ENCODE peak calls at places on chromosomes 13 and 19, in seven cellular contexts. R, T, U, N, L, G and K are unnamed samples. For H3K4me1, H3K27me3 and H3K9me3, the result is how much of the 10 kb centered on the place peaks cover.

GRCh38 chr19:50842130-50842529 is 8.8 kb upstream of the KLK15 start:
- DNase-seq in G (no peak), T (no peak), L (no peak), R (no peak), N (no peak), U (no peak), K (no peak)

GRCh38 chr19:2613507-2614295 is 88.8 kb downstream of the GNG7 start:
- DNase-seq in L (peak), T (peak), N (no peak), R (no peak), G (peak), U (no peak), K (no peak)

GRCh38 chr19:7426986-7427385 is 61.8 kb downstream of the PEX11G start:
- DNase-seq in L (no peak), U (no peak), N (no peak), T (no peak), R (no peak), G (peak), K (no peak)

GRCh38 chr13:34349091-34349722 is 531.3 kb downstream of the RFC3 start:
- DNase-seq in R (no peak), N (peak), L (no peak), U (peak), G (no peak), T (peak), K (peak)

GRCh38 chr13:110340812-110341444 is 33.8 kb downstream of the COL4A2 start:
- DNase-seq in L (peak), T (peak), N (peak), U (peak), G (peak), R (no peak), K (peak)

GRCh38 chr13:31444266-31444862 is 244.6 kb downstream of the B3GLCT start:
- DNase-seq in L (no peak), R (no peak), N (peak), G (no peak), T (no peak), U (no peak), K (no peak)

GRCh38 chr13:75196112-75196855 is 285.7 kb downstream of the TBC1D4 start:
- DNase-seq in U (no peak), T (peak), N (no peak), R (no peak), G (no peak), L (no peak), K (no peak)

GRCh38 chr13:103557878-103558277 is 491.7 kb upstream of the SLC10A2 start:
- DNase-seq in U (no peak), N (no peak), T (no peak), G (no peak), L (no peak), R (no peak), K (no peak)

GRCh38 chr13:33676045-33676699 is 141.8 kb upstream of the RFC3 start:
- DNase-seq in L (no peak), G (no peak), U (no peak), R (no peak), N (no peak), T (no peak), K (peak)

GRCh38 chr19:18093439-18094161 is 4.0 kb upstream of the MAST3 start:
- DNase-seq in L (no peak), G (no peak), T (peak), R (no peak), U (no peak), N (no peak), K (no peak)

GRCh38 chr13:112688560-112689497 is 1.0 kb upstream of the ATP11A start:
- DNase-seq in L (peak), R (no peak), N (no peak), T (no peak), G (peak), U (no peak), K (no peak)

GRCh38 chr13:46172531-46172991 is 9.4 kb downstream of the LCP1 start:
- DNase-seq in T (no peak), L (no peak), R (no peak), N (no peak), G (peak), U (no peak), K (no peak)

GRCh38 chr19:39400997-39401548 is 5.6 kb upstream of the ZFP36 start:
- DNase-seq in U (no peak), L (no peak), R (no peak), T (no peak), N (no peak), G (no peak), K (no peak)

GRCh38 chr19:51259348-51260245 is 8.7 kb downstream of the SIGLECL1 start:
- DNase-seq in U (no peak), G (no peak), T (peak), R (peak), N (no peak), L (no peak), K (peak)

GRCh38 chr13:21894703-21895699 is 224.1 kb downstream of the FGF9 start:
- DNase-seq in R (no peak), G (no peak), T (no peak), U (no peak), N (no peak), L (no peak), K (no peak)

GRCh38 chr13:80649274-80649673 is 308.3 kb upstream of the SPRY2 start:
- DNase-seq in R (no peak), U (no peak), N (no peak), G (no peak), L (no peak), T (no peak), K (no peak)

GRCh38 chr13:78136966-78137365 is 218.3 kb upstream of the EDNRB start:
- DNase-seq in U (no peak), N (no peak), G (no peak), T (no peak), L (no peak), R (no peak), K (no peak)

GRCh38 chr13:93118081-93118615 is 108.5 kb upstream of the GPC6 start:
- DNase-seq in R (no peak), U (no peak), T (no peak), G (no peak), L (no peak), N (no peak), K (no peak)

GRCh38 chr19:3785464-3785937 is 680 bp downstream of the MATK start:
- DNase-seq in T (no peak), G (peak), R (no peak), N (no peak), U (no peak), L (no peak), K (no peak)

GRCh38 chr19:29415507-29415906 is 110.3 kb upstream of the VSTM2B start:
- DNase-seq in L (no peak), G (no peak), N (no peak), U (no peak), R (no peak), T (no peak), K (no peak)

GRCh38 chr13:27593267-27593666 is 27.1 kb downstream of the LNX2 start:
- DNase-seq in U (no peak), R (no peak), G (no peak), L (no peak), N (no peak), T (no peak), K (no peak)

GRCh38 chr13:109724603-109725002 is 61.8 kb downstream of the IRS2 start:
- DNase-seq in U (no peak), L (no peak), T (no peak), N (no peak), R (no peak), G (no peak), K (no peak)

GRCh38 chr13:26946675-26947342 is 186.2 kb upstream of the GPR12 start:
- DNase-seq in U (no peak), L (no peak), N (no peak), T (peak), R (no peak), G (no peak), K (no peak)

GRCh38 chr13:94323746-94324408 is 155.6 kb downstream of the DCT start:
- DNase-seq in N (no peak), R (no peak), G (peak), U (no peak), T (no peak), L (no peak), K (no peak)

GRCh38 chr13:110360598-110360997 is 53.5 kb downstream of the COL4A2 start:
- DNase-seq in G (no peak), T (no peak), L (no peak), N (no peak), R (no peak), U (no peak), K (no peak)

GRCh38 chr19:17303167-17303939 is at the start of gene ABHD8:
- DNase-seq in U (peak), L (peak), T (peak), N (peak), G (peak), R (no peak), K (peak)

GRCh38 chr13:41356788-41357187 is 45.7 kb downstream of the NAA16 start:
- DNase-seq in R (no peak), T (no peak), G (peak), U (no peak), L (no peak), N (no peak), K (no peak)

GRCh38 chr19:46404039-46404883 is 9.1 kb downstream of the CCDC8 start:
- DNase-seq in L (no peak), U (peak), R (no peak), N (peak), T (peak), G (no peak), K (no peak)

GRCh38 chr13:34577051-34577450 is 365.0 kb upstream of the NBEA start:
- DNase-seq in G (no peak), T (no peak), L (no peak), R (no peak), U (no peak), N (no peak), K (no peak)

GRCh38 chr13:61144301-61144700 is 271.3 kb downstream of the PCDH20 start:
- DNase-seq in N (no peak), U (no peak), L (no peak), R (no peak), G (no peak), T (no peak), K (no peak)

GRCh38 chr13:30121666-30122065 is 185.7 kb downstream of the KATNAL1 start:
- DNase-seq in U (no peak), N (no peak), R (no peak), L (no peak), G (no peak), T (no peak), K (no peak)

GRCh38 chr13:50589139-50589538 is 254.4 kb downstream of the DLEU7 start:
- DNase-seq in L (no peak), U (no peak), G (no peak), N (no peak), R (no peak), T (peak), K (peak)

GRCh38 chr19:5250127-5250659 is 90.4 kb downstream of the PTPRS start:
- DNase-seq in R (no peak), L (no peak), G (no peak), U (peak), N (peak), T (no peak), K (no peak)

GRCh38 chr13:99144306-99144705 is 56.3 kb upstream of the UBAC2 start:
- DNase-seq in T (no peak), R (no peak), N (no peak), G (no peak), U (no peak), L (no peak), K (no peak)

GRCh38 chr19:5994407-5995165 is 16.6 kb upstream of the RANBP3 start:
- DNase-seq in U (no peak), G (no peak), L (no peak), T (no peak), N (no peak), R (no peak), K (no peak)

GRCh38 chr19:17246681-17247425 is 1.1 kb upstream of the NR2F6 start:
- DNase-seq in L (peak), G (no peak), T (peak), N (no peak), U (peak), R (no peak), K (no peak)

DNA sequence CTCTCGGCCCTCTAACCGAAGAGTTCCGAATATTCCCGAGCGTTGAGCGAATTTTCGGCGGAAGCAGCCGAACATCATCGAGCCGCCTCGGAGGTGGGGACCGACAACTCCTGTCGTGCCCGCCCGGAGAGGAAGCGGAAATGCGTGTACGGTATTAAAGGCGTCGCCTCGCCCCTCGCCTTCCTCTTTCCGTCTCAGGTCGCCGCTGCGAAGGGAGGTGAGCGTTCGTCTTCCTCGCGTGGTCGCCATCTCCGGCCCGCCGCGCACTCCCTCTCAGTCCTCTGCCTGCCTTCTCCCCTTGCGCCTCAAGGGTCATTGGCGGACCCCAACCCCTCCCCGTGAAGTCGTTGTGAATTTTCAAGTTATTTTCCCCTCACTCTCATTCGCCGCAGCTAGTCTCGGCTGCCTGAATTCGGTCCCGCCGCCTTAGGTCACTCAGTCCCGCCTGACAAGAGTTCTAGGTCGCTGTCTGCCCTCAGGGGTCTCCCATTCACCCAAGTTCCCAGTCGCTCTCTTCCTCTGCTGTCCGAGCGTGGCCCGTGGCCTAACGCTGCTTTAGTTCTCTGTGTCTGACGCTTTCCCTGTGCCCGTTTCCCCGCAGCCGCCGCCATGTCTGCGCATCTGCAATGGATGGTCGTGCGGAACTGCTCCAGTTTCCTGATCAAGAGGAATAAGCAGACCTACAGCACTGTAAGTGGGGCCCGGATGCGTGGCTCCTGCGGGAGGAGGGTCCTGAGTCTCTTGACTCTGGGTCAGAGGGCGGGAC is at the start of gene RPL28:
- DNase-seq in T (peak), R (peak), G (peak), L (peak), U (peak), N (peak), K (peak)
- H3K4me1 ChIP-seq in T (under half), R (under half), G (half or more), L (under half), U (under half), N (under half), K (under half)

GRCh38 chr19:54343868-54344267 is 4.9 kb upstream of the LILRA4 start:
- DNase-seq in R (no peak), G (no peak), T (no peak), U (no peak), L (no peak), N (no peak), K (no peak)
- H3K27me3 ChIP-seq in R (under half), G (under half), T (under half), U (under half), L (under half), N (under half), K (under half)

DNA sequence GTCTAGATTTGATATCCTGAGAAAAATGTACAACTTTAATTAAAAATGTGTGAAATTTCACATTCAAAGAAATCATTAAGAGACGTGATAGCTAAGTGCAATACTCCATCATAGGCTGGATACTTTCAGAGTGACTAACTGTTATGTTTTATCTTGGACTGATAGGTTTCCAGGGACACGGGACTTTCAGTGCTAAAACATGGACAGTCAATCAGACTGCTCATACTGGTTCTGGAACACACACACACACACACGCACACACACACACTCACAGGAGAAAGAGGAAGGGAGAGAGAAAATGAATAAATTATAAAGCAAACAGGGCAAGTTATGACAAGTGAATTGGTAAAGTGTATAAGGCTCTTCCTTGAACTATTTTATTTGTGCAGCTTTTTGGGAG is 955.9 kb downstream of the SLITRK5 start:
- DNase-seq in N (no peak), U (no peak), L (no peak), R (no peak), T (no peak), G (no peak), K (no peak)
- H3K9me3 ChIP-seq in N (under half), U (under half), L (under half), R (under half), T (under half), G (under half), K (under half)

GRCh38 chr19:35022460-35022859 is 7.8 kb upstream of the SCN1B start:
- DNase-seq in N (no peak), T (no peak), U (no peak), L (no peak), G (no peak), R (no peak), K (no peak)

GRCh38 chr19:35021016-35021415 is 9.3 kb upstream of the SCN1B start:
- DNase-seq in T (no peak), N (no peak), L (no peak), U (no peak), R (no peak), G (no peak), K (no peak)

GRCh38 chr19:35023428-35023827 is 6.8 kb upstream of the SCN1B start:
- DNase-seq in N (peak), L (no peak), U (no peak), R (no peak), G (no peak), T (no peak), K (no peak)

GRCh38 chr19:35019144-35019543 is 11.1 kb upstream of the SCN1B start:
- DNase-seq in T (no peak), L (no peak), N (no peak), R (no peak), G (no peak), U (no peak), K (no peak)

GRCh38 chr19:35021596-35021995 is 8.7 kb upstream of the SCN1B start:
- DNase-seq in U (no peak), R (no peak), G (no peak), T (no peak), N (no peak), L (no peak), K (no peak)
- H3K4me1 ChIP-seq in U (under half), R (under half), G (under half), T (under half), N (under half), L (under half), K (under half)

GRCh38 chr19:49423278-49423984 is at the start of gene PTH2:
- DNase-seq in T (no peak), N (no peak), U (no peak), G (no peak), L (no peak), R (no peak), K (no peak)
- H3K27me3 ChIP-seq in T (half or more), N (half or more), U (half or more), G (half or more), L (half or more), R (half or more), K (half or more)